ENCODE peak calls at places on chromosome 22, in four cellular contexts. One of them, this sample, is unnamed.

GRCh38 chr22:44449061-44449682 is 48.9 kb downstream of the RTL6 start:
- DNase-seq in transverse colon: no peak
- DNase-seq in keratinocyte: peak
- DNase-seq in H7: peak
- DNase-seq in this sample: peak

GRCh38 chr22:41003041-41003440 is 51.9 kb downstream of the RBX1 start:
- DNase-seq in H7: peak
- DNase-seq in transverse colon: no peak
- DNase-seq in keratinocyte: no peak
- DNase-seq in this sample: no peak

GRCh38 chr22:35477911-35478582 is 62.6 kb upstream of the RASD2 start:
- DNase-seq in transverse colon: peak
- DNase-seq in H7: no peak
- DNase-seq in keratinocyte: no peak
- DNase-seq in this sample: peak

GRCh38 chr22:22839570-22840314 is 47.9 kb upstream of the IGLL5 start:
- DNase-seq in H7: no peak
- DNase-seq in keratinocyte: no peak
- DNase-seq in transverse colon: no peak
- DNase-seq in this sample: no peak

GRCh38 chr22:46576556-46577351 is 39.3 kb upstream of the CELSR1 start:
- DNase-seq in keratinocyte: no peak
- DNase-seq in transverse colon: peak
- DNase-seq in H7: peak
- DNase-seq in this sample: peak

GRCh38 chr22:44920183-44920582 is 89.6 kb downstream of the PHF21B start:
- DNase-seq in keratinocyte: no peak
- DNase-seq in transverse colon: no peak
- DNase-seq in H7: peak
- DNase-seq in this sample: no peak

GRCh38 chr22:19966908-19967750 is 25.5 kb upstream of the TXNRD2 start:
- DNase-seq in keratinocyte: no peak
- DNase-seq in H7: no peak
- DNase-seq in transverse colon: no peak
- DNase-seq in this sample: no peak

GRCh38 chr22:23696326-23696851 is 5.6 kb downstream of the RGL4 start:
- DNase-seq in transverse colon: peak
- DNase-seq in keratinocyte: no peak
- DNase-seq in H7: peak
- DNase-seq in this sample: peak

GRCh38 chr22:22703715-22704114 is 59.3 kb downstream of the GGTLC2 start:
- DNase-seq in transverse colon: no peak
- DNase-seq in H7: no peak
- DNase-seq in keratinocyte: no peak
- DNase-seq in this sample: peak

GRCh38 chr22:32119568-32120235 is 39.4 kb downstream of the C22orf42 start:
- DNase-seq in keratinocyte: no peak
- DNase-seq in transverse colon: no peak
- DNase-seq in H7: peak
- DNase-seq in this sample: no peak

GRCh38 chr22:49208003-49208402 is 619.7 kb downstream of the BRD1 start:
- DNase-seq in keratinocyte: no peak
- DNase-seq in H7: no peak
- DNase-seq in transverse colon: no peak
- DNase-seq in this sample: no peak

GRCh38 chr22:44752285-44753188 is at the start of gene ARHGAP8:
- DNase-seq in H7: peak
- DNase-seq in keratinocyte: no peak
- DNase-seq in transverse colon: peak
- DNase-seq in this sample: no peak

GRCh38 chr22:35152316-35152715 is 86.4 kb downstream of the ISX start:
- DNase-seq in H7: no peak
- DNase-seq in keratinocyte: no peak
- DNase-seq in transverse colon: no peak
- DNase-seq in this sample: no peak

GRCh38 chr22:42500164-42500835 is 19.3 kb downstream of the RRP7A start:
- DNase-seq in transverse colon: peak
- DNase-seq in keratinocyte: peak
- DNase-seq in H7: peak
- DNase-seq in this sample: peak

GRCh38 chr22:42969348-42969975 is 45.5 kb downstream of the PACSIN2 start:
- DNase-seq in transverse colon: no peak
- DNase-seq in keratinocyte: no peak
- DNase-seq in H7: no peak
- DNase-seq in this sample: peak

GRCh38 chr22:31938258-31938657 is 6.1 kb upstream of the YWHAH start:
- DNase-seq in keratinocyte: no peak
- DNase-seq in H7: no peak
- DNase-seq in transverse colon: no peak
- DNase-seq in this sample: no peak

GRCh38 chr22:17397756-17398155 is 28.5 kb downstream of the CECR2 start:
- DNase-seq in transverse colon: no peak
- DNase-seq in H7: no peak
- DNase-seq in keratinocyte: no peak
- DNase-seq in this sample: no peak

GRCh38 chr22:44648821-44649566 is 53.0 kb upstream of the PRR5 start:
- DNase-seq in keratinocyte: peak
- DNase-seq in H7: no peak
- DNase-seq in transverse colon: peak
- DNase-seq in this sample: peak

GRCh38 chr22:23262474-23263332 is 82.4 kb downstream of the BCR start:
- DNase-seq in transverse colon: no peak
- DNase-seq in keratinocyte: no peak
- DNase-seq in H7: peak
- DNase-seq in this sample: no peak

GRCh38 chr22:43448048-43448447 is 36.2 kb downstream of the MPPED1 start:
- DNase-seq in transverse colon: no peak
- DNase-seq in H7: no peak
- DNase-seq in keratinocyte: no peak
- DNase-seq in this sample: no peak

GRCh38 chr22:30754971-30755759 is 60.5 kb downstream of the OSBP2 start:
- DNase-seq in H7: peak
- DNase-seq in transverse colon: peak
- DNase-seq in keratinocyte: peak
- DNase-seq in this sample: peak

GRCh38 chr22:41779889-41780505 is 20.5 kb upstream of the CCDC134 start:
- DNase-seq in keratinocyte: no peak
- DNase-seq in transverse colon: no peak
- DNase-seq in H7: no peak
- DNase-seq in this sample: no peak

GRCh38 chr22:35313311-35314121 is 13.8 kb downstream of the TOM1 start:
- DNase-seq in H7: no peak
- DNase-seq in keratinocyte: no peak
- DNase-seq in transverse colon: no peak
- DNase-seq in this sample: peak

GRCh38 chr22:48919187-48919590 is 908.5 kb downstream of the BRD1 start:
- DNase-seq in transverse colon: no peak
- DNase-seq in keratinocyte: no peak
- DNase-seq in H7: peak
- DNase-seq in this sample: no peak

GRCh38 chr22:20464096-20464614 is 26.5 kb upstream of the SCARF2 start:
- DNase-seq in keratinocyte: no peak
- DNase-seq in H7: no peak
- DNase-seq in transverse colon: no peak
- DNase-seq in this sample: no peak

GRCh38 chr22:21010426-21011113 is 4.4 kb upstream of the P2RX6 start:
- DNase-seq in H7: peak
- DNase-seq in keratinocyte: no peak
- DNase-seq in transverse colon: no peak
- DNase-seq in this sample: no peak

GRCh38 chr22:36925388-36926290 is 12.2 kb downstream of the CSF2RB start:
- DNase-seq in H7: peak
- DNase-seq in transverse colon: no peak
- DNase-seq in keratinocyte: no peak
- DNase-seq in this sample: no peak

GRCh38 chr22:48957311-48957986 is 870.2 kb downstream of the BRD1 start:
- DNase-seq in keratinocyte: no peak
- DNase-seq in transverse colon: peak
- DNase-seq in H7: peak
- DNase-seq in this sample: no peak

GRCh38 chr22:43331698-43332097 is 11.5 kb downstream of the SCUBE1 start:
- DNase-seq in keratinocyte: no peak
- DNase-seq in H7: no peak
- DNase-seq in transverse colon: no peak
- DNase-seq in this sample: no peak

GRCh38 chr22:35357883-35358621 is 22.8 kb upstream of the HMOX1 start:
- DNase-seq in keratinocyte: peak
- DNase-seq in H7: no peak
- DNase-seq in transverse colon: no peak
- DNase-seq in this sample: no peak

GRCh38 chr22:45211848-45212247 is 28.8 kb downstream of the KIAA0930 start:
- DNase-seq in H7: no peak
- DNase-seq in keratinocyte: no peak
- DNase-seq in transverse colon: no peak
- DNase-seq in this sample: no peak

GRCh38 chr22:40473703-40474102 is 103.3 kb downstream of the SGSM3 start:
- DNase-seq in H7: no peak
- DNase-seq in keratinocyte: no peak
- DNase-seq in transverse colon: no peak
- DNase-seq in this sample: no peak

GRCh38 chr22:25558341-25558740 is 6.1 kb upstream of the GRK3 start:
- DNase-seq in H7: no peak
- DNase-seq in keratinocyte: no peak
- DNase-seq in transverse colon: no peak
- DNase-seq in this sample: no peak
- H3K4me3 ChIP-seq in H7: no peak
- H3K4me3 ChIP-seq in keratinocyte: no peak
- H3K4me3 ChIP-seq in transverse colon: no peak
- H3K4me3 ChIP-seq in this sample: no peak

DNA sequence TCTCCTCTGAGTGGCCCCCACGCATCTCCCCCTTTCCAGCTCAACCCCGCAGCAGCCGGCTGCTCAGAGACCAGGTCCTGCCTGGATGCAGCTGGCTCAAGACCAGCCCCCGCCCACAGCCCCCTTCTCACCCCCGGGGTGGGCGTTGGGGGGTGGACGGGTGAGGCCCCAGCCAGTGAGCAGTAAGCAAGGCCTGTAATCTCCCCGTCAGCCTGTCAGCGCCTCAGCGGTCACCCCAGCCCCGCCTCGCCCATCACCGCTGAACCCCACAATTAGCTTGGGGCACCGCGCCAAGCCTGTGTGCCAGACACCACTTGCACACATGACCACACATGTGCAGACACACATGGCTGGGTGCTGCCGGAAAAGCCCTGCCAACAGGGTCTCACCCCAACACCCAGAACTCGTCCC is 5.9 kb downstream of the PLXNB2 start:
- DNase-seq in transverse colon: peak
- DNase-seq in H7: no peak
- DNase-seq in keratinocyte: no peak
- DNase-seq in this sample: no peak
- H3K4me3 ChIP-seq in transverse colon: no peak
- H3K4me3 ChIP-seq in H7: no peak
- H3K4me3 ChIP-seq in keratinocyte: no peak
- H3K4me3 ChIP-seq in this sample: no peak

GRCh38 chr22:28604961-28605360 is 74.7 kb downstream of the TTC28 start:
- DNase-seq in transverse colon: no peak
- DNase-seq in keratinocyte: no peak
- DNase-seq in H7: no peak
- DNase-seq in this sample: no peak

GRCh38 chr22:28601915-28602314 is 77.7 kb downstream of the TTC28 start:
- DNase-seq in transverse colon: no peak
- DNase-seq in keratinocyte: no peak
- DNase-seq in H7: no peak
- DNase-seq in this sample: no peak

GRCh38 chr22:28599693-28600092 is 79.9 kb downstream of the TTC28 start:
- DNase-seq in H7: no peak
- DNase-seq in keratinocyte: no peak
- DNase-seq in transverse colon: no peak
- DNase-seq in this sample: no peak

GRCh38 chr22:28597665-28598064 is 82.0 kb downstream of the TTC28 start:
- DNase-seq in keratinocyte: no peak
- DNase-seq in transverse colon: no peak
- DNase-seq in H7: no peak
- DNase-seq in this sample: no peak

DNA sequence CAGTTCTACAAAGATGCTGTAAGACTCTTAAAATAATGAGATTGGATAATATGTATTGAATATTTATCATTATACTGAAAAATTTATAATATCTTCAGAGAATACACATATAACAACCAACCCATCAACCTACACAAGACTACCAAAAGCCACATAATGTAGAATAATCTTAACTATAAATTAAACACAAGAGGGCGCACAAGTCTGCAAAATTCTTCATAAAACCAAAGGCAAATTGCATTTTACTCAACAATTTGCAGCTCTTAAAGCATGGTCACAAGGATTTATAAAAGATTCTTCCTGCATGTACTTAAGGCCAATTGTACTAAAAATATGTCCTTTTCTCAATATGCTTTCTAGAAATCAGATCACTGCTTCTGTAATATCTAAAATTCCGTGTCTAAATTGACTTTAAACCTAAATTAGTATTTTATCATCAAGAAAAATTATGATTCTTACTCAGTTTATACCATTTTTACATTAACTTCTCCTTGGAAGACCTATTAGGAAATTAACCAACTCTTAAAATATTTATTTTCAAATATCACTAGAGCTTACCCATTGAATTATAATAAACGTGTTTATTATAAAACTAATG is 79.0 kb downstream of the TTC28 start:
- DNase-seq in keratinocyte: peak
- DNase-seq in transverse colon: no peak
- DNase-seq in H7: peak
- DNase-seq in this sample: peak
- H3K4me3 ChIP-seq in keratinocyte: no peak
- H3K4me3 ChIP-seq in transverse colon: no peak
- H3K4me3 ChIP-seq in H7: no peak
- H3K4me3 ChIP-seq in this sample: no peak

GRCh38 chr22:39242809-39243442 is 1.9 kb downstream of the PDGFB start:
- DNase-seq in keratinocyte: no peak
- DNase-seq in H7: peak
- DNase-seq in transverse colon: no peak
- DNase-seq in this sample: no peak

GRCh38 chr22:39240841-39241631 is 3.7 kb downstream of the PDGFB start:
- DNase-seq in H7: peak
- DNase-seq in transverse colon: peak
- DNase-seq in keratinocyte: no peak
- DNase-seq in this sample: peak

GRCh38 chr22:39243443-39244072 is 1.2 kb downstream of the PDGFB start:
- DNase-seq in H7: peak
- DNase-seq in keratinocyte: no peak
- DNase-seq in transverse colon: no peak
- DNase-seq in this sample: no peak

GRCh38 chr22:39241632-39242388 is 3.0 kb downstream of the PDGFB start:
- DNase-seq in keratinocyte: no peak
- DNase-seq in transverse colon: no peak
- DNase-seq in H7: peak
- DNase-seq in this sample: no peak

DNA sequence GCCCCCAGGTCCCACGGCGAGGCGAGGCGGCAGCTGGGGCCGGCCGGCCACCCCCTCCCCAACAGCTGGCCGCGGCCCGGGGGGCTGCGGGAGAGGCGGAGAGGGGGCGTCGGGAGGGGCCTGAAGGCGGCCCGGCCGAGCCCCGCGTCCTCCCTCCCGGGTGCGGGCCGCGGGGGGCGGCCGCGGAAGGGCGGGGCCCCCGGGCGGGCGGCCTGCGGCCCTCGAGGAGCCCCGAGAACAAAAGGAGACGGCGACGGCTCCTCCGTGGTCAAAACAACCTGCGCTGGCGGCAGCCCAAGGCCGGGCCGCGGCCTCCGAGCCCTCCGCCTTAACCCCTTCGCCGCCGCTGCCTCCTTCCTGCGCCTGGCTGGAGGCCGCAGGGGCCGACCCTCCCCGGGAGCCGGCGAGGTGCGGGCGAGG is 2.4 kb downstream of the PDGFB start:
- DNase-seq in transverse colon: no peak
- DNase-seq in H7: peak
- DNase-seq in keratinocyte: no peak
- DNase-seq in this sample: no peak
- H3K4me3 ChIP-seq in transverse colon: peak
- H3K4me3 ChIP-seq in H7: peak
- H3K4me3 ChIP-seq in keratinocyte: peak
- H3K4me3 ChIP-seq in this sample: peak